ENCODE peak calls at places on chromosomes 1 and 21, in seven cellular contexts. One of them, this sample, is unnamed.
A peak's percentile ranks its signal among the peaks of the same experiment; 100 is the strongest.

GRCh38 chr1:186144505-186144904 is 230.5 kb downstream of the TPR start:
- DNase-seq in H1: no peak
- DNase-seq in endothelial cell of umbilical vein: no peak
- DNase-seq in fibroblast of lung: peak; percentile 30
- DNase-seq in IMR-90: no peak
- DNase-seq in mesenchymal stem cell: no peak
- DNase-seq in PC-3: no peak
- DNase-seq in this sample: no peak

GRCh38 chr1:113517983-113518382 is 127.7 kb downstream of the MAGI3 start:
- DNase-seq in H1: no peak
- DNase-seq in endothelial cell of umbilical vein: no peak
- DNase-seq in fibroblast of lung: no peak
- DNase-seq in IMR-90: no peak
- DNase-seq in mesenchymal stem cell: no peak
- DNase-seq in PC-3: no peak
- DNase-seq in this sample: no peak

GRCh38 chr1:229027622-229028182 is 243.2 kb upstream of the RAB4A start:
- DNase-seq in H1: no peak
- DNase-seq in endothelial cell of umbilical vein: peak; percentile 75
- DNase-seq in fibroblast of lung: peak; percentile 79
- DNase-seq in IMR-90: peak; percentile 37
- DNase-seq in mesenchymal stem cell: peak; percentile 84
- DNase-seq in PC-3: peak; percentile 20
- DNase-seq in this sample: peak; percentile 79

GRCh38 chr1:50257029-50257428 is 148.3 kb downstream of the ELAVL4 start:
- DNase-seq in H1: no peak
- DNase-seq in endothelial cell of umbilical vein: no peak
- DNase-seq in fibroblast of lung: no peak
- DNase-seq in IMR-90: no peak
- DNase-seq in mesenchymal stem cell: no peak
- DNase-seq in PC-3: peak; percentile 62
- DNase-seq in this sample: no peak

GRCh38 chr1:179493323-179493722 is 82.4 kb downstream of the NPHS2 start:
- DNase-seq in H1: no peak
- DNase-seq in endothelial cell of umbilical vein: no peak
- DNase-seq in fibroblast of lung: peak; percentile 5
- DNase-seq in IMR-90: peak; percentile 75
- DNase-seq in mesenchymal stem cell: peak; percentile 2
- DNase-seq in PC-3: no peak
- DNase-seq in this sample: no peak

GRCh38 chr1:158930504-158930903 is 848 bp upstream of the PYHIN1 start:
- DNase-seq in H1: no peak
- DNase-seq in endothelial cell of umbilical vein: no peak
- DNase-seq in fibroblast of lung: no peak
- DNase-seq in IMR-90: no peak
- DNase-seq in mesenchymal stem cell: no peak
- DNase-seq in PC-3: no peak
- DNase-seq in this sample: no peak

GRCh38 chr21:45635271-45636151 is 8.0 kb upstream of the PCBP3 start:
- DNase-seq in H1: no peak
- DNase-seq in endothelial cell of umbilical vein: no peak
- DNase-seq in fibroblast of lung: no peak
- DNase-seq in IMR-90: no peak
- DNase-seq in mesenchymal stem cell: no peak
- DNase-seq in PC-3: no peak
- DNase-seq in this sample: no peak

GRCh38 chr1:59568158-59568935 is 246.4 kb upstream of the HOOK1 start:
- DNase-seq in H1: no peak
- DNase-seq in endothelial cell of umbilical vein: peak; percentile 23
- DNase-seq in fibroblast of lung: peak; percentile 38
- DNase-seq in IMR-90: peak; percentile 39
- DNase-seq in mesenchymal stem cell: peak; percentile 35
- DNase-seq in PC-3: peak; percentile 35
- DNase-seq in this sample: no peak

GRCh38 chr1:235133086-235133485 is 4.4 kb upstream of the TOMM20 start:
- DNase-seq in H1: peak; percentile 6
- DNase-seq in endothelial cell of umbilical vein: no peak
- DNase-seq in fibroblast of lung: no peak
- DNase-seq in IMR-90: no peak
- DNase-seq in mesenchymal stem cell: no peak
- DNase-seq in PC-3: no peak
- DNase-seq in this sample: no peak

GRCh38 chr1:8529901-8530300 is 212.0 kb downstream of the SLC45A1 start:
- DNase-seq in H1: no peak
- DNase-seq in endothelial cell of umbilical vein: no peak
- DNase-seq in fibroblast of lung: no peak
- DNase-seq in IMR-90: no peak
- DNase-seq in mesenchymal stem cell: no peak
- DNase-seq in PC-3: no peak
- DNase-seq in this sample: no peak

GRCh38 chr1:56301791-56302190 is 277.6 kb downstream of the PLPP3 start:
- DNase-seq in H1: no peak
- DNase-seq in endothelial cell of umbilical vein: peak; percentile 93
- DNase-seq in fibroblast of lung: peak; percentile 87
- DNase-seq in IMR-90: peak; percentile 95
- DNase-seq in mesenchymal stem cell: peak; percentile 89
- DNase-seq in PC-3: peak; percentile 85
- DNase-seq in this sample: no peak

GRCh38 chr1:44416408-44416807 is 11.4 kb downstream of the RNF220 start:
- DNase-seq in H1: no peak
- DNase-seq in endothelial cell of umbilical vein: no peak
- DNase-seq in fibroblast of lung: no peak
- DNase-seq in IMR-90: no peak
- DNase-seq in mesenchymal stem cell: no peak
- DNase-seq in PC-3: no peak
- DNase-seq in this sample: no peak

DNA sequence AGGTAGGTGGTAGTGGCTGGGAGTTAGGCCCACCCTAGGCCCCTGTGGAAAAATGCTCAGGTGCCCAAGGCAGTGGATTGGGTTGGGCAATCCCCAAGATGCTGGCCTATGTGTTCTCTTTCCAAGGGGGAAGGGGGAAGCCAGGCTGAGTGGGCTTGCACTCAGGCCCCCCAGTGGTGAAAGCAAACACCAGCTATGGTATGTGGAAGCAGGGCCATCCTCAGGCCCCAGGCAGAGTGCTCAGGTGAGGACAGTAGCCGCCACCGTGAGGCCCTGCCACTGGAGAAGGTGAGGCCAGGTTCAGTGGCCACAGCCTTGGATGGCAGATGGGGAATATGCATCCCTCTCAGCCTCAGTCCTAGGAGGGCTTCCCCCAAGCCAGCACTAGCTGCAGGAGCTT is 11.8 kb downstream of the LY9 start:
- DNase-seq in H1: no peak
- DNase-seq in endothelial cell of umbilical vein: no peak
- DNase-seq in fibroblast of lung: no peak
- DNase-seq in IMR-90: no peak
- DNase-seq in mesenchymal stem cell: no peak
- DNase-seq in PC-3: no peak
- DNase-seq in this sample: peak; percentile 57
- H3K9me3 ChIP-seq in H1: no peaks in the 10 kb centered on the region
- H3K9me3 ChIP-seq in endothelial cell of umbilical vein: no peaks in the 10 kb centered on the region
- H3K9me3 ChIP-seq in fibroblast of lung: no peaks in the 10 kb centered on the region
- H3K9me3 ChIP-seq in IMR-90: peaks cover 3% of the 10 kb centered on the region
- H3K9me3 ChIP-seq in mesenchymal stem cell: peaks cover 8% of the 10 kb centered on the region
- H3K9me3 ChIP-seq in PC-3: peaks cover 12% of the 10 kb centered on the region
- H3K9me3 ChIP-seq in this sample: peaks cover 17% of the 10 kb centered on the region

DNA sequence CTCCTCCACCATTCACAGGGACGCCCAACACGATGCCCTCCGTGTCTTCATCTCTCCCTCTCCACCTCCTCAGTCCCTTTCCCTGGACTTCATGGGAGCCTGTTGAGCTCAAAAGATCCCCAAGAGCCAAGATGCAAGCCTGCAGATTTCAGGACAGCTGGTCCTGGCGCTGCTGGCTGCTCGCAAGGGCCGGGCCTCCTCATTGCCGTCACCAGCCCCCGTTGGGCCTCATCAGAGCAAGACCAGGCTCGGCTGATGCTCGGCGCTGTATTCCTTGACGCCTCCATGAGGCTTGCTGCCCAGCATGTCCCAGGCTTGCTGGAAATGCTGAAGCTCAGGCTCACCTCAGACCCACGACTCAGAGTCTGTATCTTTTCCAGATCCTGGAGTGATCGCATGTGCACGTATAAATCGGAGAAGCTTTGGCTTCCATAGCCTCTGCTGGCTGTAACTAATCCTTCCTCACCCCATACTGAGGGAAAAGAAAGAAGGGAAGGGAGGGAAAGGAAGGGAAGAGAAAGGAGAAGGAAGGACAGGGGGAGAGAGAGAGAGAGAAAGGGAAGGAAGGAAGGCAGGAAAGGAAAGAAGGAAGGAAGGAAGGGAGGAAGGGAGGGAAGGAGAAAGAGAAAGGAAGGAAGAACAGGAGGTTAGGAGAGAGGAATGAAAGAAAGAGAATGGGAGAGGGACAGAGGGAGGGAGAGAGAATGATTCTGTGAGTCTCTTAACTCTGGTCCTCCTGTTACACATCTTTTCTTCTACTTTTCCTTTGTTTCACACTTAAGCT is 94.6 kb downstream of the KCNJ15 start:
- DNase-seq in H1: no peak
- DNase-seq in endothelial cell of umbilical vein: no peak
- DNase-seq in fibroblast of lung: no peak
- DNase-seq in IMR-90: peak; percentile 16
- DNase-seq in mesenchymal stem cell: no peak
- DNase-seq in PC-3: no peak
- DNase-seq in this sample: peak; percentile 41
- H3K9ac ChIP-seq in H1: no peak overlapping the region
- H3K9ac ChIP-seq in endothelial cell of umbilical vein: peak overlapping the region; percentile 36
- H3K9ac ChIP-seq in fibroblast of lung: no peak overlapping the region
- H3K9ac ChIP-seq in IMR-90: peak overlapping the region; percentile 72
- H3K9ac ChIP-seq in mesenchymal stem cell: peak overlapping the region; percentile 91
- H3K9ac ChIP-seq in PC-3: peak overlapping the region; percentile 36
- H3K9ac ChIP-seq in this sample: no peak overlapping the region

DNA sequence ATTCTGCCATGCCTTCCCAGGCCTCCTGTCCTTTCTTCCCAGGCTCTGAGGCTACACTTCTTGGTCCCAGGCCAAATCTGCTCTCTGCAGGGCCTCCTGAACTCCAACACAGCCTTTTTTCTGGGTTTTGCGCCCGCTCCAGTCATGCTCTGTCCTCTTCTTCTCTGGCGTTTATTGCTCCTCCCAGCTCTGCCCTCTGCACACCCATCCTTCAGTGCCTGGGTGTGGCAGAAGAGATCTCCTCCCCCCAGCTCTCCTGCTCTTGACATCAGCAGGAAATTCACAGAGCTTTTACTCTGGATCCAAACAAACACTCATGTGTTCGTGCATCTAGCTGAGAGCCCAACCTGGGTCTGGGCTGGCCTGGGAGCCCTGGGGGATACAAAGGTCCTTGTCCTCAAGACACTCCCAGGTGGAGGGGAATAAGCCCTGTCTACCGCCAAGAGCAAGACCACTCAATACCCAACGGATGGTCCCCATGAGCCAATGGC is 22.9 kb upstream of the EPS8L3 start:
- DNase-seq in H1: no peak
- DNase-seq in endothelial cell of umbilical vein: no peak
- DNase-seq in fibroblast of lung: peak; percentile 68
- DNase-seq in IMR-90: no peak
- DNase-seq in mesenchymal stem cell: peak; percentile 75
- DNase-seq in PC-3: peak; percentile 70
- DNase-seq in this sample: peak; percentile 36
- H3K4me1 ChIP-seq in H1: no peaks in the 10 kb centered on the region
- H3K4me1 ChIP-seq in endothelial cell of umbilical vein: peaks cover 28% of the 10 kb centered on the region
- H3K4me1 ChIP-seq in fibroblast of lung: peaks cover 15% of the 10 kb centered on the region
- H3K4me1 ChIP-seq in IMR-90: peaks cover 30% of the 10 kb centered on the region
- H3K4me1 ChIP-seq in mesenchymal stem cell: peaks cover 66% of the 10 kb centered on the region
- H3K4me1 ChIP-seq in PC-3: peaks cover 55% of the 10 kb centered on the region
- H3K4me1 ChIP-seq in this sample: peaks cover 15% of the 10 kb centered on the region

GRCh38 chr1:152313970-152314369 is 11.1 kb downstream of the FLG start:
- DNase-seq in H1: no peak
- DNase-seq in endothelial cell of umbilical vein: no peak
- DNase-seq in fibroblast of lung: no peak
- DNase-seq in IMR-90: no peak
- DNase-seq in mesenchymal stem cell: no peak
- DNase-seq in PC-3: no peak
- DNase-seq in this sample: no peak

GRCh38 chr1:152313319-152313801 is 11.7 kb downstream of the FLG start:
- DNase-seq in H1: no peak
- DNase-seq in endothelial cell of umbilical vein: no peak
- DNase-seq in fibroblast of lung: no peak
- DNase-seq in IMR-90: no peak
- DNase-seq in mesenchymal stem cell: no peak
- DNase-seq in PC-3: no peak
- DNase-seq in this sample: no peak

DNA sequence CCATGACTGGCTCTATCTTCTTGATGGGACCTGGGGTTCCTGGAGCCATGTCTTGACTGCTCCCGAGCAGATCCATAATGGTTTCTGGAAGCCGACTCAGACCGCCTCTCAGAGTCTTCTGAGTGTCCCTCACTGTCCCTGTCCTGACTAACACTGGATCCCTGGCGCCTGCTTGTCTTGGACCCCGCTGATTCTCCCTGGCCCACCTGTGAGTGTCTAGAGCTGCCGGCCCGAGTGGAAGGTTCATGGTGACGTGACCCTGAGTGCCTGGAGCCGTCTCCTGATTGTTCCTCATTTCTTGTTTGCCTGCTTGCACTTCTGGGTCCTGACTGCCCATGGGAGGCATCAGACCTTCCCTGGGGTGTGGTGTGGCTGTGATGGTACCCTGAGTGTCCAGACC is 15.1 kb downstream of the FLG start:
- DNase-seq in H1: no peak
- DNase-seq in endothelial cell of umbilical vein: no peak
- DNase-seq in fibroblast of lung: no peak
- DNase-seq in IMR-90: no peak
- DNase-seq in mesenchymal stem cell: no peak
- DNase-seq in PC-3: no peak
- DNase-seq in this sample: no peak
- H3K9me3 ChIP-seq in H1: peaks cover 57% of the 10 kb centered on the region
- H3K9me3 ChIP-seq in endothelial cell of umbilical vein: no peaks in the 10 kb centered on the region
- H3K9me3 ChIP-seq in fibroblast of lung: no peaks in the 10 kb centered on the region
- H3K9me3 ChIP-seq in IMR-90: peaks cover 22% of the 10 kb centered on the region
- H3K9me3 ChIP-seq in mesenchymal stem cell: no peaks in the 10 kb centered on the region
- H3K9me3 ChIP-seq in PC-3: no peaks in the 10 kb centered on the region
- H3K9me3 ChIP-seq in this sample: peaks cover 20% of the 10 kb centered on the region

GRCh38 chr1:183282101-183282855 is 96.2 kb downstream of the LAMC2 start:
- DNase-seq in H1: no peak
- DNase-seq in endothelial cell of umbilical vein: no peak
- DNase-seq in fibroblast of lung: no peak
- DNase-seq in IMR-90: no peak
- DNase-seq in mesenchymal stem cell: no peak
- DNase-seq in PC-3: no peak
- DNase-seq in this sample: no peak

GRCh38 chr1:183278736-183279591 is 92.9 kb downstream of the LAMC2 start:
- DNase-seq in H1: no peak
- DNase-seq in endothelial cell of umbilical vein: peak; percentile 75
- DNase-seq in fibroblast of lung: peak; percentile 64
- DNase-seq in IMR-90: peak; percentile 68
- DNase-seq in mesenchymal stem cell: peak; percentile 59
- DNase-seq in PC-3: peak; percentile 78
- DNase-seq in this sample: peak; percentile 79

GRCh38 chr1:183279835-183280234 is 93.8 kb downstream of the LAMC2 start:
- DNase-seq in H1: no peak
- DNase-seq in endothelial cell of umbilical vein: no peak
- DNase-seq in fibroblast of lung: peak; percentile 94
- DNase-seq in IMR-90: peak; percentile 88
- DNase-seq in mesenchymal stem cell: peak; percentile 93
- DNase-seq in PC-3: peak; percentile 67
- DNase-seq in this sample: no peak

GRCh38 chr1:183281553-183282091 is 95.6 kb downstream of the LAMC2 start:
- DNase-seq in H1: peak; percentile 96
- DNase-seq in endothelial cell of umbilical vein: peak; percentile 92
- DNase-seq in fibroblast of lung: peak; percentile 96
- DNase-seq in IMR-90: peak; percentile 93
- DNase-seq in mesenchymal stem cell: peak; percentile 92
- DNase-seq in PC-3: peak; percentile 90
- DNase-seq in this sample: peak; percentile 98

GRCh38 chr1:183281039-183281438 is 95.0 kb downstream of the LAMC2 start:
- DNase-seq in H1: no peak
- DNase-seq in endothelial cell of umbilical vein: no peak
- DNase-seq in fibroblast of lung: peak; percentile 82
- DNase-seq in IMR-90: peak; percentile 49
- DNase-seq in mesenchymal stem cell: peak; percentile 38
- DNase-seq in PC-3: peak; percentile 52
- DNase-seq in this sample: no peak
- H3K9ac ChIP-seq in H1: no peak overlapping the region
- H3K9ac ChIP-seq in endothelial cell of umbilical vein: no peak overlapping the region
- H3K9ac ChIP-seq in fibroblast of lung: no peak overlapping the region
- H3K9ac ChIP-seq in IMR-90: no peak overlapping the region
- H3K9ac ChIP-seq in mesenchymal stem cell: peak overlapping the region; percentile 73
- H3K9ac ChIP-seq in PC-3: no peak overlapping the region
- H3K9ac ChIP-seq in this sample: no peak overlapping the region